ENCODE peak calls at places on chromosomes 13 and 19, in six cellular contexts. Z is tibial nerve, Q is K562, E is spleen, F is thyroid gland, M is ovary. I is an unnamed sample.

GRCh38 chr13:98927954-98928927 is 49.6 kb downstream of the DOCK9 start:
- DNase-seq in E (no peak), Z (peak), F (no peak), M (no peak), Q (no peak), I (peak)

GRCh38 chr13:42474954-42475353 is 99.0 kb upstream of the TNFSF11 start:
- DNase-seq in E (no peak), Q (no peak), F (no peak), M (no peak), Z (no peak), I (no peak)

GRCh38 chr13:43309301-43309700 is 285.9 kb downstream of the DNAJC15 start:
- DNase-seq in Q (no peak), M (no peak), Z (no peak), F (no peak), E (no peak), I (no peak)

GRCh38 chr13:51833980-51834379 is 11.0 kb downstream of the TMEM272 start:
- DNase-seq in E (no peak), M (no peak), Q (no peak), Z (no peak), F (no peak), I (no peak)

GRCh38 chr19:57276430-57276829 is 3.9 kb upstream of the ZNF460 start:
- DNase-seq in Z (no peak), M (no peak), E (no peak), F (no peak), Q (no peak), I (no peak)

GRCh38 chr13:54484166-54484565 is 1455.6 kb downstream of the OLFM4 start:
- DNase-seq in Z (no peak), F (no peak), M (no peak), Q (no peak), E (no peak), I (no peak)

GRCh38 chr13:41767801-41768200 is 193.1 kb downstream of the VWA8 start:
- DNase-seq in Q (no peak), M (no peak), E (no peak), F (no peak), Z (no peak), I (no peak)

GRCh38 chr13:91406619-91407018 is 8.2 kb downstream of the GPC5 start:
- DNase-seq in Z (no peak), Q (peak), M (no peak), F (no peak), E (no peak), I (peak)

GRCh38 chr13:91273675-91274074 is 73.8 kb upstream of the MIR17HG start:
- DNase-seq in Q (no peak), F (no peak), M (no peak), E (no peak), Z (no peak), I (no peak)

GRCh38 chr13:51538626-51539179 is 45.6 kb upstream of the WDFY2 start:
- DNase-seq in E (no peak), Q (no peak), F (no peak), Z (no peak), M (no peak), I (no peak)

GRCh38 chr13:93744033-93744432 is 517.4 kb downstream of the GPC6 start:
- DNase-seq in M (no peak), F (no peak), E (no peak), Z (no peak), Q (no peak), I (no peak)

GRCh38 chr13:80408270-80408669 is 67.3 kb upstream of the SPRY2 start:
- DNase-seq in Q (no peak), M (no peak), Z (no peak), E (no peak), F (no peak), I (no peak)

GRCh38 chr13:51619614-51620013 is 35.4 kb downstream of the WDFY2 start:
- DNase-seq in F (no peak), E (no peak), M (no peak), Z (no peak), Q (no peak), I (no peak)

GRCh38 chr19:6720369-6721112 is at the start of gene C3:
- DNase-seq in F (peak), E (no peak), M (peak), Z (peak), Q (no peak), I (peak)

GRCh38 chr13:41588899-41589298 is 131.5 kb downstream of the RGCC start:
- DNase-seq in E (no peak), Q (peak), Z (no peak), M (no peak), F (peak), I (no peak)

GRCh38 chr19:5891938-5892771 is 11.4 kb downstream of the NDUFA11 start:
- DNase-seq in M (no peak), E (no peak), F (peak), Q (peak), Z (no peak), I (no peak)

GRCh38 chr13:99796175-99796819 is 175.3 kb downstream of the ZIC5 start:
- DNase-seq in E (no peak), F (peak), M (peak), Q (peak), Z (no peak), I (peak)

GRCh38 chr13:112103971-112104872 is 37.3 kb downstream of the SOX1 start:
- DNase-seq in Q (no peak), Z (no peak), M (no peak), F (peak), E (no peak), I (no peak)

GRCh38 chr19:58154287-58154678 is 3.7 kb upstream of the ZNF329 start:
- DNase-seq in Q (no peak), F (peak), Z (no peak), E (no peak), M (peak), I (peak)

GRCh38 chr13:48094404-48094780 is 512 bp downstream of the MED4 start:
- DNase-seq in E (no peak), F (no peak), Q (no peak), Z (no peak), M (no peak), I (no peak)

DNA sequence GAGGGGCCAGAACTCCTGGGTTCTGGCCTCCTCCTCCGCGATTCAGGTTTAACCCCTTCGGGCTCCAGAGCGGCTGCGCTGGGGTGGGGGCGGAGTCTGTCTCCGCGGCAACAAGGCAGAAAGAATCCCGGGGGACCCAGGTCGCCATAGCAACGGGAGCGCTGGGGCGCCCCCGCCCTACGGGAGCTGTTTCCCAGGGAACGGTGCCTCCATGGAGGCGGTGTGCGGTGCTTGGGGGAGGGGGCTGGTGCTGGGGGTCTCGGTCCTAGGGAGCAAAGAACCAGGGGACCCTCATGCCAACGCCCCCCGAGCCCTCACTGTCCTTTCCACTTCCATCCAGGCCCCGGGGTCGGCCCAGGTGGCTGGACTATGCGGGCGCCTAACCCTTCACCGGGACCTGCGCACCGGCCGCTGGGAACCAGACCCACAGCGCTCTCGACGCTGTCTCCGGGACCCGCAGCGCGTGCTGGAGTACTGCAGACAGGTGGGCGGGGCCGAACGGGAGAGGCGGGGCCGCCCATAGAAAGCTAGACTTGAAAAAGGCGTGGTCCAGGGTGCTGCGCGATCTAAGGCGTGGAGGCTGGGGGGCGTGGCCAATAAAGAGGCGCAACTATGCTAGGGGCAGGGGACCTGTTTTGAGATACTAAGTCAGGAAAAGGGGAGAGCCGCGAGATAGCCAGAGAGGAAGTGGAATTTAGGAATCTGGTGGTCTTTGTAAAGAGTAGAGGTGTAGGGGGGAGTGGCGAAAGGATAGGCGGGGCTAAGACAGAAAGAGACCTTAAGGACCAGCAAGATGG is 1.2 kb downstream of the APLP1 start:
- DNase-seq in Z (no peak), F (peak), Q (peak), M (peak), E (peak), I (peak)
- H3K4me3 ChIP-seq in Z (no peak), F (no peak), Q (peak), M (no peak), E (peak), I (peak)

GRCh38 chr19:33752945-33753344 is 43.7 kb upstream of the KCTD15 start:
- DNase-seq in Z (no peak), E (no peak), Q (no peak), M (no peak), F (no peak), I (no peak)

GRCh38 chr19:33755314-33756020 is 41.2 kb upstream of the KCTD15 start:
- DNase-seq in Z (no peak), M (no peak), E (no peak), F (no peak), Q (no peak), I (no peak)

GRCh38 chr19:33752018-33752790 is 44.5 kb upstream of the KCTD15 start:
- DNase-seq in E (no peak), F (no peak), Z (no peak), M (no peak), Q (no peak), I (no peak)

GRCh38 chr19:33756177-33756576 is 40.5 kb upstream of the KCTD15 start:
- DNase-seq in M (no peak), F (no peak), E (no peak), Q (no peak), Z (no peak), I (no peak)

DNA sequence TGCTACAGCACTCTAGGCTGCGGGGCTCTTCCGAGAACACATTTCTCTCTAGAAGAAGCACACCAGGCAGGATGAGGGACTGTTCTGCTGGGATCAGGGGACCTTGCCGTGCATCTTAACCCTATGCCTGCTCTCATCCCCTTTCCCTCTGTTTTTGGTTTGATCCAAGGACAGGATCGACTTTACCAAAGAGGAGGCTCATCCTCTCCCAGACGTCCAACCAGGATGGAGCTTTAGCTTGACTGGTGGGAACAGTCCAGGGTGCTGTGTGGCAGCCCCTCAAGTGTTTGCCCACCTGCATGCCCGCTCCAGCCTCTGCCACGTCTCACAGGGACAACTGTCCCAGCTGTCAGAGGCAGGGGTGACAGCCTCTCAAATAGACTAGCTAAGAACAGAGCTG is 42.3 kb upstream of the KCTD15 start:
- DNase-seq in M (no peak), Q (no peak), Z (no peak), F (no peak), E (no peak), I (no peak)
- TF ChIP-seq POLR2A in M (no peak), Q (no peak), Z (no peak), F (no peak), E (no peak), I (no peak)

DNA sequence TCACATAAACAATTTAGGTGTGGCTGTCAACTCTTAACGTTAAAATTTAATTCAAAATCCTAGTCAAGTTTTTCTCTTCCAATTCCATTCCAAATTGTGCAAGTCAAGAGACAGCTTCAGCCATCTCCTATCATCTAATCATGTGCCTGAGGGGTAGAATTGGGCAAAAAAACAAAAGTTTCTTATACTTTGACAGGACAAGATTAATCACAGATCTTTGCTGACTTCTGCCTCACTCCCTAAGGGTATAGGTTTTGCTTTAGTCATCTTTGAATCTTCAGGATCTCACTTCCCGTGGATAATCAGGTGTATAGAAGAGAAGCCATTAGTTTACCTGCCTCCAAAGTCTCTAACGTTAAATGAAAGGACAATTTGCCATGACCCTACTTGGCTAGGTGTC is 24.6 kb downstream of the RNF17 start:
- DNase-seq in E (no peak), Z (no peak), Q (no peak), M (no peak), F (no peak), I (no peak)
- H3K4me3 ChIP-seq in E (no peak), Z (no peak), Q (no peak), M (no peak), F (no peak), I (no peak)

GRCh38 chr19:19320362-19321142 is at the start of the genes MAU2 and SUGP1:
- DNase-seq in Q (peak), M (peak), F (peak), E (peak), Z (peak), I (peak)
- TF ChIP-seq POLR2A in Q (peak), M (peak), F (peak), E (peak), Z (no peak), I (no peak)

GRCh38 chr19:4328243-4328990 is 10.2 kb downstream of the STAP2 start:
- DNase-seq in M (peak), Q (peak), F (peak), Z (peak), E (peak), I (peak)
- H3K4me3 ChIP-seq in M (peak), Q (peak), F (no peak), Z (peak), E (peak), I (peak)

GRCh38 chr19:18086590-18087138 is at the start of gene IL12RB1:
- DNase-seq in Z (no peak), M (no peak), E (peak), Q (no peak), F (no peak), I (no peak)
- TF ChIP-seq POLR2A in Z (no peak), M (no peak), E (no peak), Q (no peak), F (no peak), I (no peak)

GRCh38 chr19:48588670-48589399 is 17.7 kb upstream of the SPACA4 start:
- DNase-seq in E (peak), F (peak), Q (peak), M (peak), Z (peak), I (peak)
- H3K4me3 ChIP-seq in E (peak), F (no peak), Q (peak), M (no peak), Z (peak), I (peak)

GRCh38 chr19:56110515-56111448 is 10.3 kb downstream of the ZNF787 start:
- DNase-seq in E (peak), Z (no peak), F (peak), Q (no peak), M (peak), I (peak)
- TF ChIP-seq POLR2A in E (no peak), Z (no peak), F (no peak), Q (no peak), M (no peak), I (no peak)

DNA sequence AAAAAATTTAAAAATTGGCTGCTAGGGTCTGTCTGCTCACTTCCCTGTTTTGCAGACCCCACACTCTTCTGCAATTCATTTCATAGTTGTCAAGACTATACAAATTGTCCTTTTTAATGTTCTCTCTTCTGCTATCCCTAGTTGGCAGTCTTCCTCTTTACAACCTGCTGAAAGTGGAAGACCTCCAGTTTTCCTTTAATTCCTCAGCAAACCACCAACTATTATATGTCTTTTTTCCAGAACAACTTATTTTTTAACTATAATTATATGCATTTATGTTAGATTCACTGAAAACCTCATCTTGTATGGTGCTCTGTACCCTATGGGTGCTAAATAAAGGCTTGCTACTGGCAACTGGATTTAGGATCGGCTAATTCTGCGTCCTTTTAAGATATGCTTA is 1.1 kb upstream of the PHF11 start:
- DNase-seq in Q (no peak), F (no peak), Z (no peak), M (no peak), E (no peak), I (no peak)
- H3K4me3 ChIP-seq in Q (peak), F (no peak), Z (peak), M (peak), E (peak), I (peak)